ENCODE peak calls at places on chromosomes 13 and 19, in eight cellular contexts. L is GM23338; J is T-helper 17 cell; B is CD4-positive, alpha-beta memory T cell; A is NCI-H2029 treated with DMSO at 0.1 percent for 48 hours; E is GM19239; S is left ventricle myocardium superior; K is RCC 7860. P is an unnamed sample.

GRCh38 chr13:90416519-90416918 is 931.0 kb upstream of the MIR17HG start:
- DNase-seq in L (no peak), J (no peak), B (no peak), A (no peak), E (no peak), S (no peak), K (no peak), P (no peak)

GRCh38 chr13:51518847-51519246 is 65.4 kb upstream of the WDFY2 start:
- DNase-seq in L (no peak), J (no peak), B (no peak), A (no peak), E (no peak), S (no peak), K (peak), P (no peak)

GRCh38 chr13:20160346-20161274 is at the start of gene GJA3:
- DNase-seq in L (peak), J (no peak), B (no peak), A (no peak), E (no peak), S (peak), K (no peak), P (no peak)

GRCh38 chr19:49701271-49701786 is 10.4 kb downstream of the CPT1C start:
- DNase-seq in L (peak), J (no peak), B (no peak), A (no peak), E (no peak), S (no peak), K (no peak), P (no peak)

GRCh38 chr13:41029629-41030028 is 10.5 kb upstream of the ELF1 start:
- DNase-seq in L (peak), J (no peak), B (no peak), A (no peak), E (no peak), S (no peak), K (no peak), P (no peak)

GRCh38 chr19:38209671-38210457 is 14.2 kb downstream of the DPF1 start:
- DNase-seq in L (peak), J (no peak), B (no peak), A (no peak), E (no peak), S (peak), K (no peak), P (no peak)

GRCh38 chr19:7348587-7349230 is at the start of gene ARHGEF18:
- DNase-seq in L (no peak), J (peak), B (peak), A (no peak), E (no peak), S (peak), K (no peak), P (no peak)

GRCh38 chr19:45001087-45001739 is at the start of gene RELB:
- DNase-seq in L (peak), J (peak), B (peak), A (peak), E (peak), S (peak), K (peak), P (peak)

GRCh38 chr19:38569368-38569983 is 48.3 kb downstream of the MAP4K1 start:
- DNase-seq in L (no peak), J (no peak), B (no peak), A (no peak), E (no peak), S (no peak), K (no peak), P (no peak)

GRCh38 chr13:33114146-33114545 is 97.9 kb downstream of the KL start:
- DNase-seq in L (no peak), J (no peak), B (peak), A (no peak), E (no peak), S (no peak), K (no peak), P (no peak)

GRCh38 chr19:51511353-51511752 is 9.8 kb upstream of the SIGLEC12 start:
- DNase-seq in L (peak), J (no peak), B (no peak), A (no peak), E (no peak), S (no peak), K (no peak), P (no peak)

GRCh38 chr13:74203576-74203975 is 69.4 kb upstream of the KLF12 start:
- DNase-seq in L (no peak), J (no peak), B (no peak), A (no peak), E (no peak), S (no peak), K (no peak), P (peak)

GRCh38 chr13:44575035-44575434 is 1.1 kb downstream of the TSC22D1 start:
- DNase-seq in L (no peak), J (no peak), B (no peak), A (no peak), E (no peak), S (no peak), K (no peak), P (no peak)

P was measured in AG09319.